ENCODE peak calls at places on chromosomes 1 and 21, in six cellular contexts. One of them, this sample, is unnamed.

GRCh38 chr21:39385299-39386145 is 36.6 kb upstream of the HMGN1 start:
- DNase-seq in esophagus squamous epithelium: no peak
- DNase-seq in dorsolateral prefrontal cortex: peak
- DNase-seq in brain microvascular endothelial cell: peak
- DNase-seq in psoas muscle: peak
- DNase-seq in MM.1S: no peak
- DNase-seq in this sample: peak

GRCh38 chr1:71850936-71851335 is 431.4 kb downstream of the NEGR1 start:
- DNase-seq in brain microvascular endothelial cell: no peak
- DNase-seq in psoas muscle: no peak
- DNase-seq in esophagus squamous epithelium: no peak
- DNase-seq in dorsolateral prefrontal cortex: no peak
- DNase-seq in MM.1S: peak
- DNase-seq in this sample: no peak

GRCh38 chr1:225484657-225485606 is 57.1 kb upstream of the LBR start:
- DNase-seq in esophagus squamous epithelium: no peak
- DNase-seq in dorsolateral prefrontal cortex: no peak
- DNase-seq in psoas muscle: no peak
- DNase-seq in brain microvascular endothelial cell: no peak
- DNase-seq in MM.1S: no peak
- DNase-seq in this sample: no peak

GRCh38 chr1:206106328-206107167 is 10.6 kb downstream of the AVPR1B start:
- DNase-seq in brain microvascular endothelial cell: peak
- DNase-seq in esophagus squamous epithelium: no peak
- DNase-seq in psoas muscle: peak
- DNase-seq in MM.1S: peak
- DNase-seq in dorsolateral prefrontal cortex: peak
- DNase-seq in this sample: peak

GRCh38 chr1:241998412-241998921 is 431 bp downstream of the MAP1LC3C start:
- DNase-seq in brain microvascular endothelial cell: peak
- DNase-seq in MM.1S: no peak
- DNase-seq in dorsolateral prefrontal cortex: peak
- DNase-seq in esophagus squamous epithelium: no peak
- DNase-seq in psoas muscle: peak
- DNase-seq in this sample: no peak

GRCh38 chr1:42973304-42973703 is 14.6 kb upstream of the SLC2A1 start:
- DNase-seq in psoas muscle: no peak
- DNase-seq in esophagus squamous epithelium: no peak
- DNase-seq in dorsolateral prefrontal cortex: no peak
- DNase-seq in MM.1S: no peak
- DNase-seq in brain microvascular endothelial cell: peak
- DNase-seq in this sample: no peak

GRCh38 chr1:153238536-153238935 is 21.0 kb upstream of the LORICRIN start:
- DNase-seq in MM.1S: no peak
- DNase-seq in brain microvascular endothelial cell: no peak
- DNase-seq in dorsolateral prefrontal cortex: no peak
- DNase-seq in esophagus squamous epithelium: no peak
- DNase-seq in psoas muscle: no peak
- DNase-seq in this sample: no peak

GRCh38 chr1:172964864-172965263 is 85.9 kb downstream of the TNFSF18 start:
- DNase-seq in dorsolateral prefrontal cortex: no peak
- DNase-seq in MM.1S: no peak
- DNase-seq in psoas muscle: no peak
- DNase-seq in brain microvascular endothelial cell: no peak
- DNase-seq in esophagus squamous epithelium: no peak
- DNase-seq in this sample: no peak

GRCh38 chr1:231800071-231800470 is 173.5 kb downstream of the DISC1 start:
- DNase-seq in MM.1S: no peak
- DNase-seq in dorsolateral prefrontal cortex: no peak
- DNase-seq in psoas muscle: no peak
- DNase-seq in brain microvascular endothelial cell: peak
- DNase-seq in esophagus squamous epithelium: no peak
- DNase-seq in this sample: no peak

GRCh38 chr21:45386728-45387371 is 18.1 kb upstream of the COL18A1 start:
- DNase-seq in brain microvascular endothelial cell: peak
- DNase-seq in MM.1S: no peak
- DNase-seq in dorsolateral prefrontal cortex: peak
- DNase-seq in esophagus squamous epithelium: no peak
- DNase-seq in psoas muscle: peak
- DNase-seq in this sample: no peak

DNA sequence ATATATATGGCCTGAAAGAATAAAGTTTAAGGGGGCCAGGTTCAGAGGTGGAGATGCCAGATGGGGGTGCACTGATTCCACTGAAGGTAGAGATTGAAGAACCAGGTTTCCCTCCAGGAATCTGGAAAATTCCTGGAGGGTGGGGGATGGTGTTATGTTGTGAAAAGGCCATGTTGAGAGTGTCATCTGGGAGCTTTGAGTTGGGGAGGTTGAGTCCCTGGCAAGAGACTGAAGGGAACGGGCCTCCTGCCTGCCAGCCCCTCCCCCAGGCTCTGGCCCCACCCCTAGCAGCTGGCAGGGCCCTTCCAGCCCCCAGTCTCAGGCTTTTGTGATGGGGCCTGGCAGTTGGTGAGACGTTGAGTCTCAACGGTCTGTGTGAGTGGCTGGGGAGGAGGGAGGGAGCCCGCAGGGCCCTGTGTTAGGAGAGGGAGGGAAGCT is 4.1 kb downstream of the PTPRU start:
- DNase-seq in MM.1S: no peak
- DNase-seq in psoas muscle: no peak
- DNase-seq in esophagus squamous epithelium: no peak
- DNase-seq in dorsolateral prefrontal cortex: no peak
- DNase-seq in brain microvascular endothelial cell: no peak
- DNase-seq in this sample: no peak
- TF ChIP-seq CTCF in MM.1S: no peak
- TF ChIP-seq CTCF in psoas muscle: no peak
- TF ChIP-seq CTCF in esophagus squamous epithelium: no peak
- TF ChIP-seq CTCF in dorsolateral prefrontal cortex: no peak
- TF ChIP-seq CTCF in brain microvascular endothelial cell: no peak
- TF ChIP-seq CTCF in this sample: peak

DNA sequence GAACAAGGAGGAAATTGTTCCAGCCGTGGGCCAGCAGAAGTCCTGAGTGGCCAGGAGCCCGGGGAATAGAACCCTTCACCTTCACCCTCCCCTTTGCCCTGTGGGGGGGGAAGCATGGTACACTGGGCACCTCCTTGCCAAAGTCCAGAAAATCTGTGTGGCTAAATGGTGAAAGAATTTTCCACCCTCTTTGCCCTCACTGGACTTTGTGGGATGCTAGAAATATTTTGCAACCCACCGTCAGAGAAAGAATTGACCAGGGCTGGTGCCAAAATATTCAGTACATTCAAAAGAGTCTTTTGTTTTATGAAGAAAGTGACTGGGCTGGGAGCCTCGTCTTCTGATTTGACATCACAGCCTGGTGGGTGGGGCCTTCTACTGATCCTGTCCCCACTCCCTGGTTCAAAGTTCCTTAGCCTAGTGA is 14.6 kb downstream of the NFASC start:
- DNase-seq in psoas muscle: no peak
- DNase-seq in dorsolateral prefrontal cortex: peak
- DNase-seq in esophagus squamous epithelium: no peak
- DNase-seq in brain microvascular endothelial cell: no peak
- DNase-seq in MM.1S: no peak
- DNase-seq in this sample: no peak
- H3K4me3 ChIP-seq in psoas muscle: no peak
- H3K4me3 ChIP-seq in dorsolateral prefrontal cortex: peak
- H3K4me3 ChIP-seq in esophagus squamous epithelium: no peak
- H3K4me3 ChIP-seq in brain microvascular endothelial cell: no peak
- H3K4me3 ChIP-seq in MM.1S: no peak
- H3K4me3 ChIP-seq in this sample: no peak

DNA sequence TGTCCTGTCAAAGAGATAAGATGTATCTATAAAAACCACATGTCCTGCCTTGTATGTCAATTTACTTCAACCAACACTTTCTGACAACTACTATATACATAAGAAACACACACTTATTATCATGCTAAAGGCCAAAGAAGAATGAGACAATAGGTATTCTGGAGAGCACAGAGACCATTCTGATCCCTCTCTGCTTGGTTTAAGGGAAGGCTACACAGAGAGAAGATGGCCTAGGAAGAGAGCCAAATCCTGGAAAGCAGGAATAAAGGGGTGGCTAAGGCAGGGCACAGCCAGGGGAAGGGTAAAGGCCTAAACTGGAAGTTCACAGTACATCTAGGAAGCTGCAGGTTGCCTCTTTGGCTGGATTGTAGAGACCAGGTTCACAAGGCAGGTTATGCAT is 91.2 kb downstream of the LYST start:
- DNase-seq in psoas muscle: no peak
- DNase-seq in brain microvascular endothelial cell: no peak
- DNase-seq in dorsolateral prefrontal cortex: no peak
- DNase-seq in MM.1S: no peak
- DNase-seq in esophagus squamous epithelium: no peak
- DNase-seq in this sample: no peak
- TF ChIP-seq CTCF in psoas muscle: no peak
- TF ChIP-seq CTCF in brain microvascular endothelial cell: no peak
- TF ChIP-seq CTCF in dorsolateral prefrontal cortex: no peak
- TF ChIP-seq CTCF in MM.1S: no peak
- TF ChIP-seq CTCF in esophagus squamous epithelium: no peak
- TF ChIP-seq CTCF in this sample: no peak

GRCh38 chr1:212666116-212666775 is 33.4 kb downstream of the BATF3 start:
- DNase-seq in MM.1S: no peak
- DNase-seq in brain microvascular endothelial cell: no peak
- DNase-seq in psoas muscle: no peak
- DNase-seq in dorsolateral prefrontal cortex: no peak
- DNase-seq in esophagus squamous epithelium: no peak
- DNase-seq in this sample: no peak

GRCh38 chr1:212668477-212668876 is 31.2 kb downstream of the BATF3 start:
- DNase-seq in psoas muscle: no peak
- DNase-seq in MM.1S: no peak
- DNase-seq in brain microvascular endothelial cell: no peak
- DNase-seq in esophagus squamous epithelium: no peak
- DNase-seq in dorsolateral prefrontal cortex: no peak
- DNase-seq in this sample: no peak

GRCh38 chr1:212665241-212666115 is 34.2 kb downstream of the BATF3 start:
- DNase-seq in esophagus squamous epithelium: no peak
- DNase-seq in MM.1S: peak
- DNase-seq in brain microvascular endothelial cell: peak
- DNase-seq in psoas muscle: peak
- DNase-seq in dorsolateral prefrontal cortex: peak
- DNase-seq in this sample: peak

GRCh38 chr1:212669102-212669501 is 30.5 kb downstream of the BATF3 start:
- DNase-seq in dorsolateral prefrontal cortex: no peak
- DNase-seq in brain microvascular endothelial cell: no peak
- DNase-seq in esophagus squamous epithelium: no peak
- DNase-seq in MM.1S: peak
- DNase-seq in psoas muscle: no peak
- DNase-seq in this sample: no peak

GRCh38 chr1:212667223-212668139 is 32.2 kb downstream of the BATF3 start:
- DNase-seq in psoas muscle: no peak
- DNase-seq in dorsolateral prefrontal cortex: no peak
- DNase-seq in brain microvascular endothelial cell: peak
- DNase-seq in MM.1S: no peak
- DNase-seq in esophagus squamous epithelium: no peak
- DNase-seq in this sample: peak
- H3K4me3 ChIP-seq in psoas muscle: no peak
- H3K4me3 ChIP-seq in dorsolateral prefrontal cortex: no peak
- H3K4me3 ChIP-seq in brain microvascular endothelial cell: peak
- H3K4me3 ChIP-seq in MM.1S: no peak
- H3K4me3 ChIP-seq in esophagus squamous epithelium: no peak
- H3K4me3 ChIP-seq in this sample: no peak

DNA sequence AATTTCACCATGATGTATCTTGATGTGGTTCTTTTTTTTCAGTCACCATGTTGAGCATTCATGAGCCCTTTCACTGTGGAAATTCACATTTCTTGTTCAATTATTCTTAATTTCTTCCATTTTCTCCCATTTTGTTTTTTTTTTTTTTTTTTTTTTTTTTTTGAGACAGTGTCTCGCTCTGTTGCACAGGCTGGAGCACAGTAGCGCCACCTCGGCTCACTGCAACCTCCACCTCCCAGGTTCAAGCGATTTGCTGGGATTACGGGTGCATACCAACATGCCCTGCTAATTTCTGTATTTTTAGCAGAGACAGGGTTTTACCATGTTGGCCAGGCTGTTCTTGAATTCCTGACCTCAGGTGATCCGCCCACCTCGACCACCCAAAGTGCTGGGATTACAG is 14.7 kb downstream of the ZNF644 start:
- DNase-seq in MM.1S: no peak
- DNase-seq in dorsolateral prefrontal cortex: no peak
- DNase-seq in brain microvascular endothelial cell: no peak
- DNase-seq in esophagus squamous epithelium: no peak
- DNase-seq in psoas muscle: no peak
- DNase-seq in this sample: no peak
- TF ChIP-seq CTCF in MM.1S: no peak
- TF ChIP-seq CTCF in dorsolateral prefrontal cortex: no peak
- TF ChIP-seq CTCF in brain microvascular endothelial cell: no peak
- TF ChIP-seq CTCF in esophagus squamous epithelium: no peak
- TF ChIP-seq CTCF in psoas muscle: no peak
- TF ChIP-seq CTCF in this sample: no peak

GRCh38 chr1:162021124-162021523 is 2.5 kb downstream of the OLFML2B start:
- DNase-seq in MM.1S: no peak
- DNase-seq in dorsolateral prefrontal cortex: no peak
- DNase-seq in esophagus squamous epithelium: no peak
- DNase-seq in psoas muscle: no peak
- DNase-seq in brain microvascular endothelial cell: no peak
- DNase-seq in this sample: no peak

GRCh38 chr1:162023547-162024501 is at the start of gene OLFML2B:
- DNase-seq in brain microvascular endothelial cell: peak
- DNase-seq in dorsolateral prefrontal cortex: peak
- DNase-seq in esophagus squamous epithelium: no peak
- DNase-seq in MM.1S: peak
- DNase-seq in psoas muscle: peak
- DNase-seq in this sample: no peak

GRCh38 chr1:162020145-162020544 is 3.5 kb downstream of the OLFML2B start:
- DNase-seq in brain microvascular endothelial cell: peak
- DNase-seq in MM.1S: peak
- DNase-seq in psoas muscle: no peak
- DNase-seq in dorsolateral prefrontal cortex: no peak
- DNase-seq in esophagus squamous epithelium: no peak
- DNase-seq in this sample: no peak

GRCh38 chr1:162023181-162023546 is 505 bp downstream of the OLFML2B start:
- DNase-seq in MM.1S: no peak
- DNase-seq in brain microvascular endothelial cell: no peak
- DNase-seq in esophagus squamous epithelium: no peak
- DNase-seq in psoas muscle: no peak
- DNase-seq in dorsolateral prefrontal cortex: no peak
- DNase-seq in this sample: no peak

GRCh38 chr1:162022626-162023025 is 1.0 kb downstream of the OLFML2B start:
- DNase-seq in MM.1S: no peak
- DNase-seq in psoas muscle: no peak
- DNase-seq in esophagus squamous epithelium: no peak
- DNase-seq in brain microvascular endothelial cell: no peak
- DNase-seq in dorsolateral prefrontal cortex: no peak
- DNase-seq in this sample: no peak
- H3K4me3 ChIP-seq in MM.1S: no peak
- H3K4me3 ChIP-seq in psoas muscle: peak
- H3K4me3 ChIP-seq in esophagus squamous epithelium: no peak
- H3K4me3 ChIP-seq in brain microvascular endothelial cell: peak
- H3K4me3 ChIP-seq in dorsolateral prefrontal cortex: peak
- H3K4me3 ChIP-seq in this sample: no peak

GRCh38 chr1:160993544-160993943 is 27.4 kb downstream of the F11R start:
- DNase-seq in MM.1S: peak
- DNase-seq in brain microvascular endothelial cell: peak
- DNase-seq in esophagus squamous epithelium: no peak
- DNase-seq in dorsolateral prefrontal cortex: no peak
- DNase-seq in psoas muscle: no peak
- DNase-seq in this sample: no peak
- TF ChIP-seq CTCF in MM.1S: peak
- TF ChIP-seq CTCF in brain microvascular endothelial cell: peak
- TF ChIP-seq CTCF in esophagus squamous epithelium: peak
- TF ChIP-seq CTCF in dorsolateral prefrontal cortex: peak
- TF ChIP-seq CTCF in psoas muscle: peak
- TF ChIP-seq CTCF in this sample: peak

This sample was measured in retinal pigment epithelial cell.